ENCODE peak calls at places on chromosomes 1 and 21, in seven cellular contexts. S is GM03348; P is activated CD4-positive, alpha-beta T cell treated with anti-CD3 and anti-CD28 coated beads for 48 hours; H is CD8-positive, alpha-beta T cell; R is stimulated activated CD4-positive, alpha-beta T cell treated with anti-CD3 and anti-CD28 coated beads, TNF-alpha, amount 100 ng/mL, for 1 hour; U is fibroblast of mammary gland; C is SJSA1. X is an unnamed sample.
A peak's percentile ranks its signal among the peaks of the same experiment; 100 is the strongest.

GRCh38 chr1:40120128-40120527 is 23.1 kb upstream of the PPT1 start:
- DNase-seq in S (no peak), P (no peak), H (no peak), R (no peak), U (no peak), C (no peak), X (no peak)

GRCh38 chr1:38735651-38736161 is 123.9 kb downstream of the RRAGC start:
- DNase-seq in S (no peak), P (no peak), H (no peak), R (no peak), U (peak; percentile 79), C (peak; percentile 92), X (no peak)

GRCh38 chr1:111731956-111732355 is 7.2 kb downstream of the INKA2 start:
- DNase-seq in S (no peak), P (no peak), H (no peak), R (no peak), U (no peak), C (no peak), X (no peak)

GRCh38 chr1:165384016-165384415 is 27.5 kb upstream of the LMX1A start:
- DNase-seq in S (no peak), P (no peak), H (no peak), R (no peak), U (no peak), C (no peak), X (no peak)

GRCh38 chr1:12179111-12179519 is 12.3 kb downstream of the TNFRSF1B start:
- DNase-seq in S (peak; percentile 39), P (peak; percentile 89), H (peak; percentile 96), R (peak; percentile 73), U (no peak), C (peak; percentile 87), X (no peak)

GRCh38 chr1:179955731-179956130 is 1.1 kb downstream of the CEP350 start:
- DNase-seq in S (no peak), P (no peak), H (no peak), R (no peak), U (no peak), C (no peak), X (no peak)

GRCh38 chr21:34886554-34887385 is 162.3 kb downstream of the RUNX1 start:
- DNase-seq in S (peak; percentile 50), P (peak; percentile 41), H (peak; percentile 30), R (no peak), U (peak; percentile 59), C (no peak), X (no peak)

GRCh38 chr21:27112186-27112585 is 145.3 kb upstream of the ADAMTS5 start:
- DNase-seq in S (no peak), P (no peak), H (no peak), R (no peak), U (peak; percentile 19), C (no peak), X (no peak)

GRCh38 chr1:31977361-31978131 is 36.1 kb upstream of the KHDRBS1 start:
- DNase-seq in S (peak; percentile 77), P (no peak), H (no peak), R (no peak), U (peak; percentile 92), C (peak; percentile 67), X (peak; percentile 45)

GRCh38 chr1:8378202-8378601 is 60.3 kb downstream of the SLC45A1 start:
- DNase-seq in S (peak; percentile 17), P (no peak), H (no peak), R (no peak), U (no peak), C (no peak), X (no peak)

GRCh38 chr1:117877823-117878222 is 51.6 kb downstream of the GDAP2 start:
- DNase-seq in S (no peak), P (no peak), H (no peak), R (no peak), U (no peak), C (no peak), X (no peak)

GRCh38 chr1:9300623-9301022 is 7.9 kb downstream of the SPSB1 start:
- DNase-seq in S (no peak), P (no peak), H (no peak), R (no peak), U (no peak), C (no peak), X (no peak)

GRCh38 chr1:54666333-54666732 is 24.7 kb downstream of the MROH7 start:
- DNase-seq in S (no peak), P (no peak), H (no peak), R (no peak), U (no peak), C (no peak), X (no peak)

GRCh38 chr1:153597206-153597605 is 15.7 kb downstream of the S100A16 start:
- DNase-seq in S (no peak), P (peak; percentile 50), H (no peak), R (no peak), U (peak; percentile 94), C (no peak), X (no peak)

GRCh38 chr1:245702346-245702745 is 547.6 kb downstream of the KIF26B start:
- DNase-seq in S (no peak), P (no peak), H (no peak), R (no peak), U (no peak), C (no peak), X (no peak)

GRCh38 chr1:182575540-182576149 is 13.4 kb downstream of the RNASEL start:
- DNase-seq in S (peak; percentile 83), P (no peak), H (no peak), R (no peak), U (peak; percentile 79), C (no peak), X (no peak)

GRCh38 chr1:217953922-217954321 is 322.8 kb downstream of the SPATA17 start:
- DNase-seq in S (no peak), P (no peak), H (no peak), R (no peak), U (no peak), C (no peak), X (no peak)

GRCh38 chr1:178126790-178127189 is 32.9 kb downstream of the RASAL2 start:
- DNase-seq in S (peak; percentile 65), P (no peak), H (no peak), R (no peak), U (peak; percentile 98), C (peak; percentile 68), X (no peak)

GRCh38 chr1:13664451-13664850 is 35.5 kb upstream of the PRDM2 start:
- DNase-seq in S (no peak), P (peak; percentile 4), H (no peak), R (no peak), U (no peak), C (no peak), X (no peak)

GRCh38 chr1:88985033-88985432 is 7.4 kb downstream of the KYAT3 start:
- DNase-seq in S (peak; percentile 66), P (no peak), H (no peak), R (no peak), U (peak; percentile 88), C (peak; percentile 61), X (no peak)

GRCh38 chr1:174448964-174449363 is 1.2 kb downstream of the GPR52 start:
- DNase-seq in S (no peak), P (no peak), H (no peak), R (no peak), U (peak; percentile 13), C (no peak), X (no peak)

GRCh38 chr1:218474089-218474488 is 129.0 kb downstream of the TGFB2 start:
- DNase-seq in S (no peak), P (no peak), H (no peak), R (no peak), U (no peak), C (no peak), X (no peak)

GRCh38 chr1:183568176-183569041 is 21.9 kb downstream of the NCF2 start:
- DNase-seq in S (no peak), P (peak; percentile 45), H (no peak), R (no peak), U (no peak), C (no peak), X (no peak)

GRCh38 chr1:36865080-36865900 is 169.0 kb downstream of the GRIK3 start:
- DNase-seq in S (no peak), P (no peak), H (no peak), R (no peak), U (no peak), C (no peak), X (no peak)

GRCh38 chr1:78519446-78519845 is 28.7 kb downstream of the PTGFR start:
- DNase-seq in S (no peak), P (no peak), H (no peak), R (no peak), U (no peak), C (no peak), X (no peak)

GRCh38 chr1:45880930-45881329 is 77.5 kb downstream of the MAST2 start:
- DNase-seq in S (peak; percentile 48), P (no peak), H (no peak), R (no peak), U (peak; percentile 52), C (no peak), X (no peak)